ENCODE peak calls at places on chromosomes 7 and 10, in seven cellular contexts. E, J, W, U, G, F and D are unnamed samples.
A peak's percentile ranks its signal among the peaks of the same experiment; 100 is the strongest.

GRCh38 chr7:97079300-97079699 is 38.2 kb upstream of the SDHAF3 start:
- DNase-seq in E (no peak), J (no peak), W (no peak), U (no peak), G (no peak), F (no peak), D (no peak)

GRCh38 chr7:100667331-100668068 is 6.0 kb upstream of the GNB2 start:
- DNase-seq in E (no peak), J (no peak), W (no peak), U (no peak), G (no peak), F (no peak), D (no peak)

GRCh38 chr7:39650676-39651075 is 27.3 kb downstream of the RALA start:
- DNase-seq in E (peak; percentile 87), J (no peak), W (no peak), U (peak; percentile 71), G (no peak), F (peak; percentile 49), D (peak; percentile 60)

GRCh38 chr7:152859781-152860191 is 100.2 kb downstream of the ACTR3B start:
- DNase-seq in E (no peak), J (no peak), W (peak; percentile 5), U (no peak), G (no peak), F (no peak), D (peak; percentile 17)

GRCh38 chr7:1372063-1372462 is 87.2 kb downstream of the MICALL2 start:
- DNase-seq in E (no peak), J (no peak), W (no peak), U (no peak), G (no peak), F (no peak), D (no peak)

GRCh38 chr7:108407674-108408073 is 48.6 kb downstream of the NRCAM start:
- DNase-seq in E (no peak), J (no peak), W (no peak), U (no peak), G (no peak), F (no peak), D (no peak)

GRCh38 chr7:74542558-74543117 is 88.9 kb downstream of the GTF2IRD1 start:
- DNase-seq in E (peak; percentile 5), J (no peak), W (no peak), U (no peak), G (no peak), F (no peak), D (no peak)

GRCh38 chr10:36358736-36359135 is 716.6 kb upstream of the FZD8 start:
- DNase-seq in E (no peak), J (no peak), W (no peak), U (no peak), G (no peak), F (no peak), D (peak; percentile 44)

GRCh38 chr10:25177093-25177753 is 2.4 kb downstream of the GPR158 start:
- DNase-seq in E (no peak), J (no peak), W (no peak), U (no peak), G (no peak), F (no peak), D (no peak)

GRCh38 chr7:108580298-108580697 is 10.6 kb downstream of the DNAJB9 start:
- DNase-seq in E (no peak), J (no peak), W (no peak), U (no peak), G (no peak), F (no peak), D (no peak)

GRCh38 chr7:40348126-40348728 is 213.4 kb downstream of the SUGCT start:
- DNase-seq in E (peak; percentile 96), J (no peak), W (no peak), U (no peak), G (no peak), F (no peak), D (no peak)

GRCh38 chr7:50491943-50492342 is 41.8 kb upstream of the FIGNL1 start:
- DNase-seq in E (no peak), J (no peak), W (no peak), U (no peak), G (no peak), F (no peak), D (no peak)

GRCh38 chr10:26503911-26504310 is 65.8 kb downstream of the APBB1IP start:
- DNase-seq in E (no peak), J (no peak), W (peak; percentile 11), U (no peak), G (no peak), F (no peak), D (no peak)

GRCh38 chr7:2242541-2243482 is 786 bp downstream of the NUDT1 start:
- DNase-seq in E (peak; percentile 29), J (no peak), W (peak; percentile 53), U (no peak), G (no peak), F (no peak), D (peak; percentile 30)

GRCh38 chr10:119542357-119542989 is at the start of gene RGS10:
- DNase-seq in E (peak; percentile 84), J (no peak), W (peak; percentile 86), U (peak; percentile 70), G (no peak), F (peak; percentile 92), D (peak; percentile 77)

GRCh38 chr10:60733189-60733815 is 45.0 kb upstream of the CDK1 start:
- DNase-seq in E (peak; percentile 11), J (no peak), W (no peak), U (no peak), G (peak; percentile 59), F (peak; percentile 55), D (no peak)

GRCh38 chr7:46175221-46175620 is 254.1 kb upstream of the IGFBP3 start:
- DNase-seq in E (no peak), J (no peak), W (no peak), U (no peak), G (no peak), F (no peak), D (no peak)

GRCh38 chr7:26293569-26294308 is 2.1 kb downstream of the SNX10 start:
- DNase-seq in E (no peak), J (no peak), W (peak; percentile 80), U (no peak), G (no peak), F (no peak), D (no peak)

DNA sequence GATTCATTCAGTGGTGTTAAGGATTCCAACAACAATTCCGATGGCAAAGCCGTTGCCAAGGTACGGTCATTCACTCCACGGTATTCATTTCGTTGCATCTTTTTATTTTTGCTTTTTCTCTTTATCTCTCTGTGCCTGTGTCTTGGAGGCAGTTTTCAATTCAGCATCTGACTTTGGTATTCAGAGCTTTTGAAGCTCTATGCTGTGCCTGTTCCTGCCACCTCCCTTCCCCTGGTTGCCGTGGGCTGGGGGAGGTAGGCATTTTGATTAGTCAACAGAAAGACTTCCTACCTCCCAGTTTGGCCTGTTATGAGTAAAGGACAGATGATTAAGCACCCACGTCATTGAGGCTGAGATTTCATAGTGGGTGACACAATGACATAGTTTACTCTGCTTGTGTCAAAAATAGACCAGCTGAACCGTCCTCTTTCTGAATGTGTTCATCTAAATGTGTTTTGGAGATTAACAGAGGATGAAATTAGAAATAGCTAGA is 149.5 kb downstream of the ARID5B start:
- DNase-seq in E (peak; percentile 96), J (peak; percentile 73), W (no peak), U (peak; percentile 91), G (no peak), F (peak; percentile 67), D (peak; percentile 94)
- H3K4me3 ChIP-seq in E (peak overlapping the region; percentile 79), J (peak overlapping the region; percentile 83), W (no peak overlapping the region), U (peak overlapping the region; percentile 78), G (peak overlapping the region; percentile 66), F (peak overlapping the region; percentile 14), D (peak overlapping the region; percentile 70)

DNA sequence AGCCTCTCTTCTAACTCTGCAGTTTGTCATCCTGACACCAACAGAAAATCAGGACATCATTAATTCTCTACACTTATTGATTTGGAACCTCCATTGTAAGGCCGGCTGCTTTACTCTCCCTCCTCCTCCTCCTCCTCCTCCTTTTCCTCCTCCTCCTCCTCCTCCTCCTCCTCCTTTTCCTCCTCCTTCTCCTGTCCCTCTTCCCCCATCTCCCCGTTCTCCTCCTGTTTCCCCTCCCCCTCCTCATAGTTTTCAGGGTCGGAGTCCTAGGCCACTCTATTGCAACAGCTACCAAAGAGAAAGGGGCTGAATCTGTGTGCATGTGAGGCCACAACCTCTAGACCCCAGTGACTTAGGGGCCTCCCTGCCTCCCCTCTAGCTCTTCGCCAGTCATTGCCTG is 136.1 kb downstream of the HECW1 start:
- DNase-seq in E (no peak), J (no peak), W (no peak), U (no peak), G (no peak), F (no peak), D (no peak)
- H3K4me3 ChIP-seq in E (peak overlapping the region; percentile 47), J (peak overlapping the region; percentile 54), W (no peak overlapping the region), U (peak overlapping the region; percentile 28), G (no peak overlapping the region), F (no peak overlapping the region), D (peak overlapping the region; percentile 56)

GRCh38 chr10:43421519-43421918 is 12.5 kb upstream of the HNRNPF start:
- DNase-seq in E (no peak), J (no peak), W (no peak), U (no peak), G (no peak), F (no peak), D (no peak)

GRCh38 chr10:43417950-43418768 is 9.2 kb upstream of the HNRNPF start:
- DNase-seq in E (no peak), J (no peak), W (peak; percentile 99), U (no peak), G (no peak), F (no peak), D (no peak)

GRCh38 chr10:43421201-43421507 is 12.2 kb upstream of the HNRNPF start:
- DNase-seq in E (no peak), J (no peak), W (no peak), U (no peak), G (no peak), F (no peak), D (no peak)

GRCh38 chr10:43420369-43421200 is 11.6 kb upstream of the HNRNPF start:
- DNase-seq in E (peak; percentile 83), J (peak; percentile 56), W (peak; percentile 96), U (peak; percentile 83), G (peak; percentile 73), F (peak; percentile 94), D (peak; percentile 95)

GRCh38 chr10:43419997-43420368 is 11.0 kb upstream of the HNRNPF start:
- DNase-seq in E (no peak), J (no peak), W (no peak), U (no peak), G (no peak), F (no peak), D (no peak)
- H3K4me3 ChIP-seq in E (peak overlapping the region; percentile 63), J (peak overlapping the region; percentile 76), W (peak overlapping the region; percentile 13), U (peak overlapping the region; percentile 27), G (peak overlapping the region; percentile 64), F (no peak overlapping the region), D (peak overlapping the region; percentile 61)

DNA sequence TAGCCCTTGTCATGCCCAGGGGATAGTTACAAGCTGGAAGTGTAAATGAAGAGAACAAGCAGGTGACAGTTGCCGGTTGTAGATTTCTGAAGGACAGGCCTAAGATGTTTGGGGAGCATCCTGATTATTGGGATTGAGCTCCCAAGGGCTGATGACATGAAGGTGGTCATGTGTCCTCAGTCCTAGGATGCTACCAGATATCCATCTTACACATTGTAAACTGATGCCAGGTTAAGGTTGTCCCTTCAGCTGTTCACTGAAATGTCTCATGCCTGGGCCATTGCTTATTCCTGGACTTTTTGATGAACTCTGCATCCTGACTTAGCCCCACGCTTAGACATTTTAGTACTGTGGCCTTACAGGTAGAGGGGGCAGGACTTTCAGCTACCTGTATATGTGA is 1.3 kb downstream of the ZMIZ2 start:
- DNase-seq in E (no peak), J (no peak), W (no peak), U (no peak), G (no peak), F (no peak), D (no peak)
- H3K4me3 ChIP-seq in E (peak overlapping the region; percentile 79), J (peak overlapping the region; percentile 88), W (no peak overlapping the region), U (peak overlapping the region; percentile 79), G (peak overlapping the region; percentile 91), F (no peak overlapping the region), D (peak overlapping the region; percentile 80)